ENCODE peak calls at places on chromosomes 2 and 18, in four cellular contexts. One of them, this sample, is unnamed.

GRCh38 chr2:220619525-220620267 is 952.4 kb downstream of the EPHA4 start:
- DNase-seq in T follicular helper cell: no peak
- DNase-seq in heart left ventricle: no peak
- DNase-seq in activated naive CD8-positive, alpha-beta T cell treated with anti-CD3 and anti-CD28 coated beads for 36 hours: no peak
- DNase-seq in this sample: no peak

GRCh38 chr18:3411854-3412268 is 38.1 kb upstream of the TGIF1 start:
- DNase-seq in activated naive CD8-positive, alpha-beta T cell treated with anti-CD3 and anti-CD28 coated beads for 36 hours: peak; percentile 36
- DNase-seq in heart left ventricle: peak; percentile 37
- DNase-seq in T follicular helper cell: no peak
- DNase-seq in this sample: peak; percentile 36

GRCh38 chr2:236684534-236685256 is 115.1 kb downstream of the ACKR3 start:
- DNase-seq in activated naive CD8-positive, alpha-beta T cell treated with anti-CD3 and anti-CD28 coated beads for 36 hours: no peak
- DNase-seq in heart left ventricle: no peak
- DNase-seq in T follicular helper cell: no peak
- DNase-seq in this sample: no peak

GRCh38 chr2:241798631-241799521 is 10.1 kb upstream of the NEU4 start:
- DNase-seq in heart left ventricle: no peak
- DNase-seq in T follicular helper cell: no peak
- DNase-seq in activated naive CD8-positive, alpha-beta T cell treated with anti-CD3 and anti-CD28 coated beads for 36 hours: no peak
- DNase-seq in this sample: no peak

GRCh38 chr18:38790303-38790702 is 1224.7 kb upstream of the CELF4 start:
- DNase-seq in T follicular helper cell: no peak
- DNase-seq in heart left ventricle: no peak
- DNase-seq in activated naive CD8-positive, alpha-beta T cell treated with anti-CD3 and anti-CD28 coated beads for 36 hours: no peak
- DNase-seq in this sample: peak; percentile 20

GRCh38 chr18:23627325-23627724 is 35.4 kb downstream of the ANKRD29 start:
- DNase-seq in activated naive CD8-positive, alpha-beta T cell treated with anti-CD3 and anti-CD28 coated beads for 36 hours: no peak
- DNase-seq in heart left ventricle: no peak
- DNase-seq in T follicular helper cell: no peak
- DNase-seq in this sample: no peak

GRCh38 chr2:10444463-10444862 is 3.7 kb downstream of the ODC1 start:
- DNase-seq in T follicular helper cell: no peak
- DNase-seq in heart left ventricle: no peak
- DNase-seq in activated naive CD8-positive, alpha-beta T cell treated with anti-CD3 and anti-CD28 coated beads for 36 hours: peak; percentile 70
- DNase-seq in this sample: no peak

GRCh38 chr2:37415128-37415817 is 70.8 kb downstream of the QPCT start:
- DNase-seq in heart left ventricle: no peak
- DNase-seq in T follicular helper cell: no peak
- DNase-seq in activated naive CD8-positive, alpha-beta T cell treated with anti-CD3 and anti-CD28 coated beads for 36 hours: no peak
- DNase-seq in this sample: no peak

GRCh38 chr2:37857485-37858196 is 67.4 kb upstream of the RMDN2 start:
- DNase-seq in heart left ventricle: no peak
- DNase-seq in activated naive CD8-positive, alpha-beta T cell treated with anti-CD3 and anti-CD28 coated beads for 36 hours: no peak
- DNase-seq in T follicular helper cell: no peak
- DNase-seq in this sample: no peak

GRCh38 chr2:139674577-139674976 is 894.4 kb upstream of the NXPH2 start:
- DNase-seq in heart left ventricle: no peak
- DNase-seq in T follicular helper cell: no peak
- DNase-seq in activated naive CD8-positive, alpha-beta T cell treated with anti-CD3 and anti-CD28 coated beads for 36 hours: no peak
- DNase-seq in this sample: no peak

GRCh38 chr2:68715353-68716041 is 19.1 kb upstream of the ARHGAP25 start:
- DNase-seq in activated naive CD8-positive, alpha-beta T cell treated with anti-CD3 and anti-CD28 coated beads for 36 hours: peak; percentile 48
- DNase-seq in T follicular helper cell: no peak
- DNase-seq in heart left ventricle: peak; percentile 52
- DNase-seq in this sample: peak; percentile 73

This sample was measured in testis.